ENCODE peak calls at places on chromosomes 12 and 14, in six cellular contexts. X is PC-3, A is GM23338, F is GM23248, U is neural progenitor cell, K is HCT116. J is an unnamed sample.
A peak's percentile ranks its signal among the peaks of the same experiment; 100 is the strongest.

GRCh38 chr14:61076531-61076930 is 95.5 kb downstream of the SLC38A6 start:
- DNase-seq in X (no peak), A (no peak), F (peak; percentile 89), U (no peak), K (no peak), J (no peak)

GRCh38 chr12:75704664-75705063 is 193.3 kb upstream of the KRR1 start:
- DNase-seq in X (no peak), A (no peak), F (no peak), U (no peak), K (peak; percentile 85), J (no peak)

GRCh38 chr12:531951-532585 is 72.3 kb downstream of the B4GALNT3 start:
- DNase-seq in X (no peak), A (no peak), F (peak; percentile 86), U (no peak), K (no peak), J (no peak)

GRCh38 chr14:96098309-96098998 is 59.3 kb downstream of the C14orf132 start:
- DNase-seq in X (peak; percentile 73), A (peak; percentile 90), F (peak; percentile 81), U (peak; percentile 85), K (peak; percentile 64), J (peak; percentile 80)

GRCh38 chr12:32995623-32996022 is 99.0 kb upstream of the PKP2 start:
- DNase-seq in X (peak; percentile 45), A (no peak), F (no peak), U (no peak), K (no peak), J (peak; percentile 36)

GRCh38 chr14:67952786-67953185 is 133.2 kb downstream of the RAD51B start:
- DNase-seq in X (no peak), A (no peak), F (peak; percentile 38), U (no peak), K (no peak), J (no peak)

GRCh38 chr14:102220031-102220430 is 80.3 kb downstream of the WDR20 start:
- DNase-seq in X (no peak), A (no peak), F (no peak), U (no peak), K (no peak), J (no peak)

GRCh38 chr14:59262717-59263469 is 74.4 kb downstream of the DAAM1 start:
- DNase-seq in X (peak; percentile 77), A (peak; percentile 47), F (no peak), U (no peak), K (no peak), J (peak; percentile 61)

GRCh38 chr14:101876539-101876938 is 87.8 kb upstream of the DYNC1H1 start:
- DNase-seq in X (no peak), A (no peak), F (peak; percentile 73), U (no peak), K (no peak), J (peak; percentile 67)

GRCh38 chr14:105314287-105315185 is at the start of gene PACS2:
- DNase-seq in X (peak; percentile 88), A (peak; percentile 91), F (peak; percentile 94), U (peak; percentile 96), K (peak; percentile 47), J (peak; percentile 97)

GRCh38 chr14:57748279-57748678 is 117.6 kb downstream of the SLC35F4 start:
- DNase-seq in X (peak; percentile 78), A (no peak), F (peak; percentile 12), U (no peak), K (no peak), J (no peak)

GRCh38 chr14:78164226-78164853 is 5.8 kb upstream of the NRXN3 start:
- DNase-seq in X (peak; percentile 24), A (peak; percentile 90), F (peak; percentile 38), U (peak; percentile 75), K (peak; percentile 12), J (peak; percentile 58)

GRCh38 chr12:128815779-128816642 is 7.7 kb downstream of the SLC15A4 start:
- DNase-seq in X (no peak), A (no peak), F (peak; percentile 30), U (no peak), K (no peak), J (no peak)

GRCh38 chr12:8566525-8566924 is 25.8 kb upstream of the CLEC4E start:
- DNase-seq in X (no peak), A (no peak), F (no peak), U (no peak), K (no peak), J (no peak)

GRCh38 chr12:110635055-110635454 is 21.1 kb downstream of the TCTN1 start:
- DNase-seq in X (no peak), A (no peak), F (no peak), U (no peak), K (no peak), J (no peak)

GRCh38 chr12:104090685-104091084 is 26.4 kb downstream of the HCFC2 start:
- DNase-seq in X (peak; percentile 15), A (peak; percentile 77), F (peak; percentile 20), U (peak; percentile 57), K (no peak), J (no peak)

GRCh38 chr12:130357729-130358330 is 20.1 kb downstream of the PIWIL1 start:
- DNase-seq in X (no peak), A (no peak), F (no peak), U (no peak), K (no peak), J (no peak)

GRCh38 chr14:95452890-95453712 is 63.3 kb downstream of the SYNE3 start:
- DNase-seq in X (no peak), A (no peak), F (no peak), U (peak; percentile 24), K (no peak), J (no peak)

GRCh38 chr14:104818714-104819161 is 17.8 kb downstream of the ZBTB42 start:
- DNase-seq in X (no peak), A (no peak), F (no peak), U (no peak), K (no peak), J (no peak)

GRCh38 chr12:88951860-88952483 is 371.7 kb upstream of the KITLG start:
- DNase-seq in X (no peak), A (peak; percentile 70), F (no peak), U (peak; percentile 82), K (no peak), J (no peak)

GRCh38 chr14:74403619-74404417 is 22.2 kb downstream of the SYNDIG1L start:
- DNase-seq in X (no peak), A (no peak), F (no peak), U (no peak), K (no peak), J (no peak)

GRCh38 chr14:61103541-61104339 is 122.7 kb downstream of the SLC38A6 start:
- DNase-seq in X (peak; percentile 99), A (peak; percentile 44), F (peak; percentile 97), U (peak; percentile 28), K (peak; percentile 76), J (peak; percentile 86)

GRCh38 chr14:53619625-53620324 is 336.9 kb downstream of the BMP4 start:
- DNase-seq in X (peak; percentile 44), A (no peak), F (peak; percentile 66), U (no peak), K (no peak), J (no peak)

GRCh38 chr14:60151715-60152114 is 13.5 kb downstream of the DHRS7 start:
- DNase-seq in X (peak; percentile 100), A (no peak), F (peak; percentile 97), U (no peak), K (no peak), J (peak; percentile 50)

DNA sequence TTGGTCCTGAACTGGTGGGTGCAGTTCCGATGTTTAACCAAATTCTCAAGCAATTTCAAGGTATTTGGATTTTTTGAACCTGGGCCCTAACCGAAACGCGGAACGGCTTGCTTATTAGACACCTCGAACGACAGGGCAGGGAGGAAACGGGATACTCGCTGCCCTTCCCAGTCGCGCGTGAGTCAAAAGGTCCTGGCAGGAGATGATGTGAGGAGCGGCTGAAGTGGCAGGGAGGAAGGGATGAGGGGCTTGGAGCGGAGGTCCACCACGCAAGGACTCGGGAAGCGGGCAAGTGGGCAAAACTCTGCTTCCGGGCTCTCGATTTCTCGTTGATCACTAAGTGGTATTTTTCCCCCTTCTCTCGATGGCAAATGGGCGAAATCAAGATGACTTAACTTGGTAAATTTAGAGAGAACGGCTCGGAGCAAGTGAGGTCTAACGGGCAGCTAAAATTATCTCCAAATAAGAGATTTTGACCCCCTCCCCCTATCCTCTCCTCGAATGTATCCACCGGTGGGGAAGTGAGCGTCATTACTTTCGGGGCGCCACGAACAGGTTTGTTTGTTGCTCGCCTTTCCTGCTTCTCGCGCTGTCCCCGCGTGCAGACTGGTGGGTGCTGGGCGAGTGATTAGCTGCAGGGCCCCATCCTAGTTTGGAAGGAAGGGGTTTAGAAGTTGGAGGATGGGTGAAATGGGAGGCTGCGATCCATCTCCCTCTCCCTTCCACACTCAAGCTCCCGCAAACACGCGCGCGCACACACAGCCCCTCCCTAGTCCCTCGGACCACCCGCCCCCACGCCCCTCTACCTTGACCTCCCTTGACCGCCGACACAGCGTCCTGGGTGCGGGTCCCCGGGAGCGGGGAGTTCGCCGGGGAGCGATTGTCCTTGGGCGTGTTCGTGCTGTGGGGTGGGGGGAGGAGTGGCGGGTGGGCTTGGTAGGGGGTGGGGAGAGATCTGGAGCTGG is 987 bp upstream of the NTF3 start:
- DNase-seq in X (no peak), A (peak; percentile 41), F (peak; percentile 58), U (peak; percentile 51), K (no peak), J (no peak)
- TF ChIP-seq EZH2 in X (no peak), A (peak; percentile 81), F (peak; percentile 55), U (no peak), K (no peak), J (no peak)

DNA sequence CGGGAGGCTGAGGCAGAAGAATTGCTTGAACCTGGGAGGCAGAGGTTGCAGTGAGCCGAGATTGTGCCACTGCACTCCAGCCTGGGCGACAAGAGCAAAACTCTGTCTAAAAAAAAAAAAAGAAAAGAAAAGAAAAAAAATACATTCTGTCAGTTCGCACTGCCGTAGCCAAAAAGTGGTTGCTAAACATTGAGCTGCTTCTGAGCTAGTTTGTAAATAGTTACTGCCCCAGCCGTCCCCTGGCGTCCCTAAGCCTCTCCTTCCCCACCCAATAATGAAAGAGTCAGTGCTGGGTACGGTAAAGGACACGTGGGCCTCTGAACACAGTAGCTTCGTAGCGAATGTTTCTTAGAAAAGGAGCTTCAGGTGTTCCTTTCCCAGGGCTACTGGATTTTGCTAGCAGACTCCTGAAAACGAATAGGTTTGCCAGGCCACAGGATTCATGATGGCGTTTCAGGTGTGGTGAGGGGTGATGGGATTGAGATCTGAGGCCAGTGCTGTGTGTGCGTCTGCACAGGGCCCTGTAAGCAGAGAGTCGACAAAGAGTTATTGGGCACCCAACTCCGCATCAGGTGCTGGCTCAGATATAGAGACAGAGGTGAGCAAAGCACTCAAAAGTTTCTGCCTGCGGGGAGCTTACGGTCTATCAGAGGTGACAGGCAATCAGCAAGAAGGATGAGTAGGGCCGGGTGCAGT is 94.1 kb downstream of the LGMN start:
- DNase-seq in X (no peak), A (no peak), F (no peak), U (no peak), K (no peak), J (no peak)
- TF ChIP-seq EZH2phosphoT487 in X (no peak), A (no peak), F (no peak), U (no peak), K (no peak), J (no peak)

GRCh38 chr12:1630081-1630826 is 1.2 kb downstream of the WNT5B start:
- DNase-seq in X (peak; percentile 36), A (peak; percentile 61), F (peak; percentile 72), U (peak; percentile 69), K (no peak), J (peak; percentile 65)
- TF ChIP-seq EZH2 in X (no peak), A (no peak), F (no peak), U (peak; percentile 82), K (no peak), J (peak; percentile 28)

DNA sequence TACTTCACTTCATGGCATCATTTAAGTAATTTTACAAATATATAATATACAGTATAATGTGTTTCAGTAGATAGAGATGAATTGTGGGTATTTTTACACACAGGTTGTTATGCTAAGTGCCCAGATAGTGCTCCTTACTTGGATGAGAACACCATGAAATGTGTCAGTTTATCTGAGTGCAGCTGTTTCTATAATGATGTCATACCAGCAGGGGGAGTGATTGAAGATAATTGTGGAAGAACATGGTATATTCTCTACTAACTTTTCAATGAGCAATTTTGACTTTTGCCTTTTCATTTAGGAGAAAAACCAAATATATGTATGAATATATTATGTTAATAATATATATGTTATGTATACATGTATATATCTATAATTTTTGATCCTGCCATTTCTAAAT is 221.6 kb downstream of the LRRK2 start:
- DNase-seq in X (peak; percentile 42), A (peak; percentile 52), F (peak; percentile 15), U (peak; percentile 37), K (peak; percentile 3), J (peak; percentile 31)
- TF ChIP-seq EZH2phosphoT487 in X (no peak), A (no peak), F (no peak), U (no peak), K (no peak), J (no peak)